ENCODE peak calls at places on chromosome 2, in ten cellular contexts. One of them, this sample, is unnamed. For H3K27me3, the result is how much of the 10 kb centered on the place peaks cover.

GRCh38 chr2:168244318-168244717 is 3.1 kb downstream of the STK39 start:
- DNase-seq in GM23248: no peak
- DNase-seq in neuronal stem cell: no peak
- DNase-seq in heart right ventricle: no peak
- DNase-seq in thoracic aorta: no peak
- DNase-seq in CD8-positive, alpha-beta T cell: peak
- DNase-seq in body of pancreas: peak
- DNase-seq in H7: no peak
- DNase-seq in heart left ventricle: no peak
- DNase-seq in HepG2: peak
- DNase-seq in this sample: peak

GRCh38 chr2:68292108-68292710 is 27.5 kb downstream of the CNRIP1 start:
- DNase-seq in GM23248: peak
- DNase-seq in neuronal stem cell: no peak
- DNase-seq in heart right ventricle: no peak
- DNase-seq in thoracic aorta: no peak
- DNase-seq in CD8-positive, alpha-beta T cell: peak
- DNase-seq in body of pancreas: peak
- DNase-seq in H7: peak
- DNase-seq in heart left ventricle: no peak
- DNase-seq in HepG2: peak
- DNase-seq in this sample: no peak

GRCh38 chr2:119230219-119230618 is 6.6 kb downstream of the STEAP3 start:
- DNase-seq in GM23248: no peak
- DNase-seq in neuronal stem cell: no peak
- DNase-seq in heart right ventricle: no peak
- DNase-seq in thoracic aorta: no peak
- DNase-seq in CD8-positive, alpha-beta T cell: no peak
- DNase-seq in body of pancreas: no peak
- DNase-seq in H7: no peak
- DNase-seq in heart left ventricle: no peak
- DNase-seq in HepG2: no peak
- DNase-seq in this sample: no peak

GRCh38 chr2:168312036-168312822 is 64.8 kb upstream of the STK39 start:
- DNase-seq in GM23248: peak
- DNase-seq in neuronal stem cell: no peak
- DNase-seq in heart right ventricle: no peak
- DNase-seq in thoracic aorta: no peak
- DNase-seq in CD8-positive, alpha-beta T cell: no peak
- DNase-seq in body of pancreas: no peak
- DNase-seq in H7: no peak
- DNase-seq in heart left ventricle: no peak
- DNase-seq in HepG2: no peak
- DNase-seq in this sample: no peak

GRCh38 chr2:23545811-23546210 is 160.8 kb downstream of the KLHL29 start:
- DNase-seq in GM23248: no peak
- DNase-seq in neuronal stem cell: no peak
- DNase-seq in heart right ventricle: no peak
- DNase-seq in thoracic aorta: no peak
- DNase-seq in CD8-positive, alpha-beta T cell: no peak
- DNase-seq in body of pancreas: no peak
- DNase-seq in H7: peak
- DNase-seq in heart left ventricle: peak
- DNase-seq in HepG2: no peak
- DNase-seq in this sample: no peak

GRCh38 chr2:162582357-162582798 is 238.4 kb downstream of the GCA start:
- DNase-seq in GM23248: no peak
- DNase-seq in neuronal stem cell: peak
- DNase-seq in heart right ventricle: no peak
- DNase-seq in thoracic aorta: no peak
- DNase-seq in CD8-positive, alpha-beta T cell: no peak
- DNase-seq in body of pancreas: peak
- DNase-seq in H7: no peak
- DNase-seq in heart left ventricle: no peak
- DNase-seq in HepG2: peak
- DNase-seq in this sample: no peak

GRCh38 chr2:61710711-61711110 is 143.1 kb downstream of the FAM161A start:
- DNase-seq in GM23248: no peak
- DNase-seq in neuronal stem cell: no peak
- DNase-seq in heart right ventricle: no peak
- DNase-seq in thoracic aorta: no peak
- DNase-seq in CD8-positive, alpha-beta T cell: no peak
- DNase-seq in body of pancreas: peak
- DNase-seq in H7: no peak
- DNase-seq in heart left ventricle: no peak
- DNase-seq in HepG2: peak
- DNase-seq in this sample: no peak

GRCh38 chr2:88247531-88247930 is 77.4 kb downstream of the THNSL2 start:
- DNase-seq in GM23248: no peak
- DNase-seq in neuronal stem cell: no peak
- DNase-seq in heart right ventricle: no peak
- DNase-seq in thoracic aorta: no peak
- DNase-seq in CD8-positive, alpha-beta T cell: no peak
- DNase-seq in body of pancreas: no peak
- DNase-seq in H7: no peak
- DNase-seq in heart left ventricle: no peak
- DNase-seq in HepG2: no peak
- DNase-seq in this sample: no peak

GRCh38 chr2:143329288-143329687 is 200.1 kb downstream of the ARHGAP15 start:
- DNase-seq in GM23248: no peak
- DNase-seq in neuronal stem cell: no peak
- DNase-seq in heart right ventricle: no peak
- DNase-seq in thoracic aorta: no peak
- DNase-seq in CD8-positive, alpha-beta T cell: no peak
- DNase-seq in body of pancreas: no peak
- DNase-seq in H7: no peak
- DNase-seq in heart left ventricle: no peak
- DNase-seq in HepG2: no peak
- DNase-seq in this sample: no peak

GRCh38 chr2:120904825-120905224 is 169.2 kb downstream of the GLI2 start:
- DNase-seq in GM23248: no peak
- DNase-seq in neuronal stem cell: no peak
- DNase-seq in heart right ventricle: no peak
- DNase-seq in thoracic aorta: no peak
- DNase-seq in CD8-positive, alpha-beta T cell: no peak
- DNase-seq in body of pancreas: no peak
- DNase-seq in H7: no peak
- DNase-seq in heart left ventricle: no peak
- DNase-seq in HepG2: no peak
- DNase-seq in this sample: no peak

GRCh38 chr2:6914829-6915228 is 2.4 kb upstream of the RNF144A start:
- DNase-seq in GM23248: peak
- DNase-seq in neuronal stem cell: no peak
- DNase-seq in heart right ventricle: no peak
- DNase-seq in thoracic aorta: no peak
- DNase-seq in CD8-positive, alpha-beta T cell: no peak
- DNase-seq in body of pancreas: peak
- DNase-seq in H7: no peak
- DNase-seq in heart left ventricle: no peak
- DNase-seq in HepG2: no peak
- DNase-seq in this sample: no peak

GRCh38 chr2:13046557-13047165 is 329.9 kb downstream of the TRIB2 start:
- DNase-seq in GM23248: peak
- DNase-seq in neuronal stem cell: no peak
- DNase-seq in heart right ventricle: no peak
- DNase-seq in thoracic aorta: no peak
- DNase-seq in CD8-positive, alpha-beta T cell: no peak
- DNase-seq in body of pancreas: no peak
- DNase-seq in H7: no peak
- DNase-seq in heart left ventricle: no peak
- DNase-seq in HepG2: peak
- DNase-seq in this sample: no peak

GRCh38 chr2:26946841-26947784 is 23.3 kb upstream of the MAPRE3 start:
- DNase-seq in GM23248: peak
- DNase-seq in neuronal stem cell: no peak
- DNase-seq in heart right ventricle: peak
- DNase-seq in thoracic aorta: no peak
- DNase-seq in CD8-positive, alpha-beta T cell: no peak
- DNase-seq in body of pancreas: peak
- DNase-seq in H7: peak
- DNase-seq in heart left ventricle: peak
- DNase-seq in HepG2: peak
- DNase-seq in this sample: no peak

GRCh38 chr2:84817239-84817655 is 63.6 kb downstream of the TRABD2A start:
- DNase-seq in GM23248: no peak
- DNase-seq in neuronal stem cell: no peak
- DNase-seq in heart right ventricle: no peak
- DNase-seq in thoracic aorta: no peak
- DNase-seq in CD8-positive, alpha-beta T cell: no peak
- DNase-seq in body of pancreas: no peak
- DNase-seq in H7: no peak
- DNase-seq in heart left ventricle: no peak
- DNase-seq in HepG2: no peak
- DNase-seq in this sample: no peak

GRCh38 chr2:39805936-39806608 is 27.0 kb upstream of the THUMPD2 start:
- DNase-seq in GM23248: peak
- DNase-seq in neuronal stem cell: no peak
- DNase-seq in heart right ventricle: no peak
- DNase-seq in thoracic aorta: no peak
- DNase-seq in CD8-positive, alpha-beta T cell: no peak
- DNase-seq in body of pancreas: no peak
- DNase-seq in H7: no peak
- DNase-seq in heart left ventricle: no peak
- DNase-seq in HepG2: no peak
- DNase-seq in this sample: no peak

GRCh38 chr2:118169359-118170005 is 81.2 kb downstream of the INSIG2 start:
- DNase-seq in GM23248: no peak
- DNase-seq in neuronal stem cell: no peak
- DNase-seq in heart right ventricle: no peak
- DNase-seq in thoracic aorta: no peak
- DNase-seq in CD8-positive, alpha-beta T cell: no peak
- DNase-seq in body of pancreas: peak
- DNase-seq in H7: no peak
- DNase-seq in heart left ventricle: no peak
- DNase-seq in HepG2: no peak
- DNase-seq in this sample: peak

GRCh38 chr2:170715932-170716777 is 1.0 kb downstream of the SP5 start:
- DNase-seq in GM23248: no peak
- DNase-seq in neuronal stem cell: no peak
- DNase-seq in heart right ventricle: no peak
- DNase-seq in thoracic aorta: no peak
- DNase-seq in CD8-positive, alpha-beta T cell: no peak
- DNase-seq in body of pancreas: peak
- DNase-seq in H7: peak
- DNase-seq in heart left ventricle: no peak
- DNase-seq in HepG2: peak
- DNase-seq in this sample: no peak

GRCh38 chr2:143280097-143280757 is 151.0 kb downstream of the ARHGAP15 start:
- DNase-seq in GM23248: no peak
- DNase-seq in neuronal stem cell: no peak
- DNase-seq in heart right ventricle: no peak
- DNase-seq in thoracic aorta: no peak
- DNase-seq in CD8-positive, alpha-beta T cell: no peak
- DNase-seq in body of pancreas: no peak
- DNase-seq in H7: no peak
- DNase-seq in heart left ventricle: no peak
- DNase-seq in HepG2: no peak
- DNase-seq in this sample: no peak

GRCh38 chr2:222288590-222289279 is 10.1 kb downstream of the PAX3 start:
- DNase-seq in GM23248: no peak
- DNase-seq in neuronal stem cell: no peak
- DNase-seq in heart right ventricle: no peak
- DNase-seq in thoracic aorta: no peak
- DNase-seq in CD8-positive, alpha-beta T cell: no peak
- DNase-seq in body of pancreas: no peak
- DNase-seq in H7: no peak
- DNase-seq in heart left ventricle: no peak
- DNase-seq in HepG2: no peak
- DNase-seq in this sample: no peak
- H3K27me3 ChIP-seq in GM23248: half or more
- H3K27me3 ChIP-seq in neuronal stem cell: under half
- H3K27me3 ChIP-seq in heart right ventricle: half or more
- H3K27me3 ChIP-seq in thoracic aorta: under half
- H3K27me3 ChIP-seq in CD8-positive, alpha-beta T cell: under half
- H3K27me3 ChIP-seq in body of pancreas: under half
- H3K27me3 ChIP-seq in H7: half or more
- H3K27me3 ChIP-seq in heart left ventricle: half or more
- H3K27me3 ChIP-seq in HepG2: under half
- H3K27me3 ChIP-seq in this sample: half or more

GRCh38 chr2:222745836-222746559 is 74.5 kb downstream of the MOGAT1 start:
- DNase-seq in GM23248: no peak
- DNase-seq in neuronal stem cell: no peak
- DNase-seq in heart right ventricle: no peak
- DNase-seq in thoracic aorta: no peak
- DNase-seq in CD8-positive, alpha-beta T cell: no peak
- DNase-seq in body of pancreas: no peak
- DNase-seq in H7: no peak
- DNase-seq in heart left ventricle: no peak
- DNase-seq in HepG2: no peak
- DNase-seq in this sample: no peak
- H3K27me3 ChIP-seq in GM23248: under half
- H3K27me3 ChIP-seq in neuronal stem cell: under half
- H3K27me3 ChIP-seq in heart right ventricle: under half
- H3K27me3 ChIP-seq in thoracic aorta: under half
- H3K27me3 ChIP-seq in CD8-positive, alpha-beta T cell: under half
- H3K27me3 ChIP-seq in body of pancreas: under half
- H3K27me3 ChIP-seq in H7: under half
- H3K27me3 ChIP-seq in heart left ventricle: under half
- H3K27me3 ChIP-seq in HepG2: under half
- H3K27me3 ChIP-seq in this sample: under half

DNA sequence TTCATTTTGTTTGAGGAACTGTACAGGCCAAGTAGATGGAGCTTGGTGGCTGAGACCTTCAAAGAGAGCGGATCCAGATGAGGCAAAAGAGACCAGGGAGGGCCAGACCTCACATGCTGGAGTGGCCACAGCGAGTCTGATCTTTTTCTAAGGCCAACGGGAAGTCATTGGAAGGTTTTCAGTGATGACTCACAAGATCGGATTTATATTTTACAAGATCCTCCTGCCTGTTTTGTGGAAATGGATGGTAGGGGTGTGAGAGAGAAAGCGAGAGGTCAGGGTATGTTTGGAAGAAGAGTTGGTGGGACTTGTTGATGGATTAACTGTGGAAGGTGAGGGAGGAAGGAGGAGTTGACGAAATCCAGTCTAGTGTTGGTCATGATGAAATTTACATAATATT is 44.6 kb upstream of the TUBA3D start:
- DNase-seq in GM23248: no peak
- DNase-seq in neuronal stem cell: no peak
- DNase-seq in heart right ventricle: no peak
- DNase-seq in thoracic aorta: no peak
- DNase-seq in CD8-positive, alpha-beta T cell: no peak
- DNase-seq in body of pancreas: no peak
- DNase-seq in H7: no peak
- DNase-seq in heart left ventricle: no peak
- DNase-seq in HepG2: no peak
- DNase-seq in this sample: no peak
- H3K27me3 ChIP-seq in GM23248: under half
- H3K27me3 ChIP-seq in neuronal stem cell: under half
- H3K27me3 ChIP-seq in heart right ventricle: under half
- H3K27me3 ChIP-seq in thoracic aorta: under half
- H3K27me3 ChIP-seq in CD8-positive, alpha-beta T cell: under half
- H3K27me3 ChIP-seq in body of pancreas: under half
- H3K27me3 ChIP-seq in H7: under half
- H3K27me3 ChIP-seq in heart left ventricle: under half
- H3K27me3 ChIP-seq in HepG2: under half
- H3K27me3 ChIP-seq in this sample: under half

DNA sequence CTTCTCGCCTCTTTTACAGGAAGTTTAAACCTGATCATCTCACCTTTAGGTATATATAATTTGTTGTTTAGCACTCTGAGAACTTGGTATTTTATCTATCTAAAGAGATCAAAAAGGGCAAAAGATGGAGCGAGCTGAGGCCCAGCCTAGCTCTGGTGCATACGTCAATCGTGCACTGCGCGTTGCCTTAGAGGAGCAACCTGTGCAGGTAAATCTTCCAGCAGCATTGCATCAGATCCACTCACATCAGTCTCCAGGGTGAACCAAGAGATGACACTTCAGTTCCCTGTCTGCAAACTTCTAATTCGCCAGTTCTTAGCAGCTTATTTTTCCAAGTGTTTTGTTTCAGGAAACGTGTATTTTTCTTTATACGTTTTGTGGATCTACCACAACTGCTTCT is 15.3 kb downstream of the BCL11A start:
- DNase-seq in GM23248: no peak
- DNase-seq in neuronal stem cell: no peak
- DNase-seq in heart right ventricle: no peak
- DNase-seq in thoracic aorta: no peak
- DNase-seq in CD8-positive, alpha-beta T cell: no peak
- DNase-seq in body of pancreas: peak
- DNase-seq in H7: no peak
- DNase-seq in heart left ventricle: no peak
- DNase-seq in HepG2: no peak
- DNase-seq in this sample: no peak
- H3K27me3 ChIP-seq in GM23248: under half
- H3K27me3 ChIP-seq in neuronal stem cell: under half
- H3K27me3 ChIP-seq in heart right ventricle: under half
- H3K27me3 ChIP-seq in thoracic aorta: under half
- H3K27me3 ChIP-seq in CD8-positive, alpha-beta T cell: under half
- H3K27me3 ChIP-seq in body of pancreas: under half
- H3K27me3 ChIP-seq in H7: under half
- H3K27me3 ChIP-seq in heart left ventricle: under half
- H3K27me3 ChIP-seq in HepG2: under half
- H3K27me3 ChIP-seq in this sample: under half